ENCODE peak calls at places on chromosomes 13 and 19, in six cellular contexts. One of them, this sample, is unnamed.

GRCh38 chr19:6778386-6778785 is 5.9 kb downstream of the VAV1 start:
- DNase-seq in SHP77: no peak
- DNase-seq in AG08395: no peak
- DNase-seq in glutamatergic neuron: no peak
- DNase-seq in LoVo: no peak
- DNase-seq in brain microvascular endothelial cell: no peak
- DNase-seq in this sample: no peak

GRCh38 chr13:50888362-50888761 is 21.2 kb upstream of the RNASEH2B start:
- DNase-seq in AG08395: no peak
- DNase-seq in LoVo: no peak
- DNase-seq in brain microvascular endothelial cell: no peak
- DNase-seq in SHP77: no peak
- DNase-seq in glutamatergic neuron: no peak
- DNase-seq in this sample: no peak

GRCh38 chr19:47379398-47379938 is 30.4 kb downstream of the DHX34 start:
- DNase-seq in SHP77: no peak
- DNase-seq in brain microvascular endothelial cell: no peak
- DNase-seq in LoVo: no peak
- DNase-seq in glutamatergic neuron: peak
- DNase-seq in AG08395: no peak
- DNase-seq in this sample: peak

GRCh38 chr13:59452189-59452588 is 711.5 kb downstream of the DIAPH3 start:
- DNase-seq in glutamatergic neuron: peak
- DNase-seq in SHP77: peak
- DNase-seq in AG08395: no peak
- DNase-seq in brain microvascular endothelial cell: no peak
- DNase-seq in LoVo: no peak
- DNase-seq in this sample: peak

GRCh38 chr19:57210381-57210780 is 19.1 kb downstream of the ZNF264 start:
- DNase-seq in brain microvascular endothelial cell: no peak
- DNase-seq in LoVo: no peak
- DNase-seq in AG08395: no peak
- DNase-seq in glutamatergic neuron: no peak
- DNase-seq in SHP77: no peak
- DNase-seq in this sample: no peak

GRCh38 chr13:51942189-51942588 is 69.1 kb downstream of the ATP7B start:
- DNase-seq in LoVo: peak
- DNase-seq in SHP77: no peak
- DNase-seq in AG08395: no peak
- DNase-seq in glutamatergic neuron: no peak
- DNase-seq in brain microvascular endothelial cell: no peak
- DNase-seq in this sample: no peak

GRCh38 chr19:5587071-5587455 is 19.3 kb upstream of the TINCR start:
- DNase-seq in brain microvascular endothelial cell: no peak
- DNase-seq in glutamatergic neuron: no peak
- DNase-seq in SHP77: no peak
- DNase-seq in LoVo: no peak
- DNase-seq in AG08395: no peak
- DNase-seq in this sample: no peak

GRCh38 chr19:11663162-11663561 is 65.9 kb downstream of the ZNF627 start:
- DNase-seq in AG08395: no peak
- DNase-seq in LoVo: no peak
- DNase-seq in glutamatergic neuron: no peak
- DNase-seq in SHP77: no peak
- DNase-seq in brain microvascular endothelial cell: no peak
- DNase-seq in this sample: no peak

This sample was measured in NCI-H1694.